ENCODE peak calls at places on chromosomes 6 and 20, in six cellular contexts. O, L, D, J, V and K are unnamed samples.

GRCh38 chr6:11460001-11460668 is 77.4 kb upstream of the TMEM170B start:
- DNase-seq in O (peak; percentile 75), L (no peak), D (no peak), J (no peak), V (no peak), K (peak; percentile 54)

GRCh38 chr6:70110128-70111022 is 192.5 kb downstream of the COL9A1 start:
- DNase-seq in O (no peak), L (no peak), D (no peak), J (no peak), V (no peak), K (no peak)

GRCh38 chr6:26342106-26342999 is 22.6 kb upstream of the BTN3A2 start:
- DNase-seq in O (no peak), L (no peak), D (no peak), J (no peak), V (no peak), K (no peak)

GRCh38 chr20:62548483-62548882 is 72.7 kb upstream of the GATA5 start:
- DNase-seq in O (no peak), L (no peak), D (no peak), J (peak; percentile 70), V (no peak), K (no peak)

GRCh38 chr20:58619847-58620431 is 31.1 kb upstream of the STX16 start:
- DNase-seq in O (no peak), L (peak; percentile 50), D (no peak), J (no peak), V (no peak), K (no peak)

GRCh38 chr6:147063469-147064031 is 140.7 kb upstream of the STXBP5 start:
- DNase-seq in O (no peak), L (no peak), D (peak; percentile 70), J (no peak), V (no peak), K (no peak)

GRCh38 chr6:151289399-151290007 is 49.7 kb downstream of the AKAP12 start:
- DNase-seq in O (no peak), L (no peak), D (no peak), J (no peak), V (no peak), K (no peak)

GRCh38 chr6:137217801-137218472 is 1.2 kb downstream of the IFNGR1 start:
- DNase-seq in O (no peak), L (no peak), D (peak; percentile 75), J (no peak), V (peak; percentile 27), K (no peak)

GRCh38 chr6:13479971-13480434 is 7.4 kb downstream of the GFOD1 start:
- DNase-seq in O (no peak), L (no peak), D (no peak), J (no peak), V (no peak), K (no peak)

GRCh38 chr20:3398681-3399252 is 8.7 kb downstream of the DNAAF9 start:
- DNase-seq in O (no peak), L (no peak), D (no peak), J (no peak), V (no peak), K (no peak)

GRCh38 chr20:12838261-12838866 is 170.4 kb upstream of the SPTLC3 start:
- DNase-seq in O (no peak), L (no peak), D (peak; percentile 34), J (no peak), V (no peak), K (no peak)

GRCh38 chr6:8063762-8064637 is at the start of gene BLOC1S5:
- DNase-seq in O (peak; percentile 85), L (peak; percentile 93), D (peak; percentile 99), J (peak; percentile 94), V (peak; percentile 95), K (peak; percentile 52)

GRCh38 chr6:101296184-101296583 is 97.3 kb upstream of the GRIK2 start:
- DNase-seq in O (no peak), L (no peak), D (no peak), J (peak; percentile 41), V (no peak), K (no peak)
- TF ChIP-seq JUND in O (no peak), L (no peak), D (no peak), J (no peak), V (no peak), K (no peak)

GRCh38 chr20:41087777-41088176 is 49.6 kb upstream of the PLCG1 start:
- DNase-seq in O (no peak), L (no peak), D (no peak), J (no peak), V (no peak), K (no peak)

GRCh38 chr20:41085606-41086005 is 51.7 kb upstream of the PLCG1 start:
- DNase-seq in O (no peak), L (no peak), D (no peak), J (no peak), V (no peak), K (no peak)

GRCh38 chr20:41087325-41087685 is 50.0 kb upstream of the PLCG1 start:
- DNase-seq in O (no peak), L (no peak), D (no peak), J (no peak), V (no peak), K (no peak)

GRCh38 chr20:41089555-41089954 is 47.8 kb upstream of the PLCG1 start:
- DNase-seq in O (no peak), L (no peak), D (no peak), J (no peak), V (no peak), K (peak; percentile 31)

GRCh38 chr20:41086402-41087324 is 50.7 kb upstream of the PLCG1 start:
- DNase-seq in O (no peak), L (no peak), D (no peak), J (peak; percentile 76), V (peak; percentile 73), K (peak; percentile 83)
- TF ChIP-seq JUND in O (no peak), L (no peak), D (no peak), J (no peak), V (peak; percentile 36), K (peak; percentile 31)

GRCh38 chr6:125375841-125376240 is 74.1 kb upstream of the HDDC2 start:
- DNase-seq in O (no peak), L (no peak), D (no peak), J (no peak), V (no peak), K (no peak)
- TF ChIP-seq JUND in O (no peak), L (no peak), D (no peak), J (no peak), V (no peak), K (no peak)

DNA sequence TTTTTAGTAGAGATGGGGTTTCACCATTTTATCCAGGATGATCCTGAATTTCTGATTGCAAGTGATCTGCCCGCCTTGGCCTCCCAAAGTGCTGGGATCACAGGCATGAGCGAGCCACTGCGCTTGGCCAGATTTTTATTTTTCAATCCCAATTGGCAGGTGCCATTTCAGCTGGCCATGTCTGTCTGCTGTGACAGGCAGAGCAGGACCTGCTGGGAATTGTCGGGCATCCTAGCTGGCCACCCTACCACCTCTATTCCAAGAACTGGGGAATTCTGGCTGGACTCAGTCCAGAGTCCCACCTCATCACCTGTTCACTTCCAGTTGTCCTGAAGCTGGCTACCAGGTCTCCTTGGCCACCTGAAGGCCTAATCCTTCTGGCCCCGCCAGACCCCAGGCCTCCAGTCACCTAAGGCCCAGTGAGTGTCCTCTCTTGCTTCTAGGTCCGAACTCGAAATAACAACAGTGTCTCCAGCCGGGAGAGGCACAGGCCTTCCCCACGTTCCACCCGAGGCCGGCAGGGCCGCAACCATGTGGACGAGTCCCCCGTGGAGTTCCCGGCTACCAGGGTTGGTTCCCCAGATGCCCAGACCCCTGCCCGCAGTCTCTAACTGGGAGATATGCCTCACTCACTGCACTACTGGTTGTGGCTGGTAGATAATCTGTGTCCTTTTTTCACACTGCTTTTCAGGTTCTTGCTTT is 24.0 kb downstream of the DNMT3B start:
- DNase-seq in O (no peak), L (no peak), D (no peak), J (no peak), V (no peak), K (no peak)
- TF ChIP-seq JUND in O (no peak), L (no peak), D (no peak), J (no peak), V (no peak), K (no peak)

GRCh38 chr6:44152109-44152461 is 6.5 kb upstream of the CAPN11 start:
- DNase-seq in O (no peak), L (no peak), D (no peak), J (no peak), V (no peak), K (no peak)

GRCh38 chr6:44149369-44150012 is 9.1 kb upstream of the CAPN11 start:
- DNase-seq in O (no peak), L (no peak), D (no peak), J (no peak), V (no peak), K (no peak)

GRCh38 chr6:44152533-44152932 is 6.1 kb upstream of the CAPN11 start:
- DNase-seq in O (no peak), L (no peak), D (no peak), J (no peak), V (no peak), K (no peak)

GRCh38 chr6:44150317-44150917 is 8.2 kb upstream of the CAPN11 start:
- DNase-seq in O (no peak), L (no peak), D (no peak), J (no peak), V (no peak), K (no peak)

GRCh38 chr6:44151348-44152108 is 7.1 kb upstream of the CAPN11 start:
- DNase-seq in O (no peak), L (peak; percentile 61), D (peak; percentile 39), J (peak; percentile 93), V (peak; percentile 88), K (peak; percentile 61)
- TF ChIP-seq JUND in O (no peak), L (peak; percentile 49), D (no peak), J (no peak), V (peak; percentile 37), K (no peak)

DNA sequence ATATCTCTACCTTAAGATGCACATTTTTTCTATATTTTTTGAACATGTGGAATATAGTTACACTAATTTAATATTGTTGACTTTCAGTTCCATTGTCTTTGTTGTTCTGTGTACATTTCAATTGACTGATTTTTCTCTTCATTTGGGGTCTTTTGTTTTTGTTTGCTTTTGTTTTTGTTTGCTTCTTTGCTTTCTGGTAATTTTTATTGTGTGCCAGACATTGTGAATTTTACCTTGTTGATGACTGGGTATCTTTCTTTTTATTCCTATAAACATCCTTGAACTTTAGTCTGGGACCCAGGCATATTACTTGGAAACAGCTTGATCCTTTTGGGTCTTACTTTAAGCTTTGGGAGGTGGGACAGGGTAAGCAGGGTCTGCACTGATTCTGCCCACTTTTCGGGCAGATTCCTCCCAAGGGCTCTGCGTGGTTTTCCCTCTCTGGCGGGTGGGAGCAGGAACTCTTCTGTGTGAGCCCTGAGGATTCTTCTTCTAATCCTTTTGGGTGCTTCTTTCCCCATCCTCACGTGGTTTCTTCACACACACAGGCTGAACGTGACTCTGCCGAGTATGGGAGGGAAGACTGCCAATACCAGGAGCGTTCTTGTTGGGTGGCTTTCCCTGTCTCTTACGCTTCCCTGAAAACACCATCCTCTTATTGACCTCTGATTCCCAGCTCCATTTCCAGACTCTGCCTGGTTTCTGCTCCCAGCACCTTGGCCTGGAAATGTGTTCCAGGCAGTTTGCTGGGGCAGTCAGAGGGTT is 200.5 kb downstream of the ARID1B start:
- DNase-seq in O (no peak), L (no peak), D (no peak), J (no peak), V (no peak), K (peak; percentile 61)
- TF ChIP-seq JUND in O (no peak), L (no peak), D (no peak), J (no peak), V (no peak), K (no peak)

DNA sequence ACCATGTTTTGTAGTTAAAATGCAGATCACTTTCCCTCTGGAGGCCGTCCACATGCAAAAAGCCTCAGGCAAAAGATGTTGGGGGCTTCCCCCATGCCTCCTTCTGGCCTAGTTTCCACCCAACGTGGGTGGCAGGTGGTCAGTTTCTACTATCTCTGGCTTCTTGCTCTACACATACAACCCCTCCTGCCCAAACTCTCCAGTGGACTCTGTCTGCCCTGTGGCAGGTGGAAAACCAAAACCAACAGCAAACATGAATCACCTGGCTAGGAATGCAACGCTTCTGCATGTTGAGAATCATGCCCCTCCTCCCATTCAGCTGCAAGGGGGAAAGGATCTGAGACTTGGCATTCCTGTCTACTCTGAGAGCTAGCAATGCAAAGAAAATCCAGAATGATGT is 94.8 kb downstream of the MBOAT1 start:
- DNase-seq in O (no peak), L (no peak), D (no peak), J (no peak), V (no peak), K (peak; percentile 42)
- TF ChIP-seq JUND in O (no peak), L (peak; percentile 34), D (no peak), J (no peak), V (no peak), K (no peak)